ENCODE peak calls at places on chromosome 6, in six cellular contexts. T is GM23248; B is keratinocyte; G is naive thymus-derived CD4-positive, alpha-beta T cell; P is DND-41; M is IMR-90. U is an unnamed sample.
A peak's percentile ranks its signal among the peaks of the same experiment; 100 is the strongest.

GRCh38 chr6:21710908-21711627 is 117.5 kb downstream of the SOX4 start:
- DNase-seq in M (no peak), T (no peak), G (no peak), P (no peak), B (no peak), U (no peak)

GRCh38 chr6:37314803-37315515 is 38.8 kb upstream of the RNF8 start:
- DNase-seq in M (peak; percentile 66), G (peak; percentile 40), B (no peak), T (peak; percentile 30), P (peak; percentile 70), U (peak; percentile 5)

GRCh38 chr6:25963426-25964123 is 973 bp downstream of the TRIM38 start:
- DNase-seq in G (no peak), B (no peak), T (no peak), P (no peak), M (peak; percentile 16), U (no peak)

GRCh38 chr6:167225903-167226508 is 65.1 kb upstream of the UNC93A start:
- DNase-seq in P (no peak), G (no peak), T (no peak), M (no peak), B (no peak), U (no peak)

GRCh38 chr6:9161731-9162130 is 726.4 kb upstream of the SLC35B3 start:
- DNase-seq in B (no peak), G (no peak), M (no peak), P (no peak), T (no peak), U (no peak)

GRCh38 chr6:31070711-31071197 is 41.6 kb downstream of the C6orf15 start:
- DNase-seq in G (no peak), M (peak; percentile 84), P (peak; percentile 15), B (no peak), T (peak; percentile 89), U (no peak)

GRCh38 chr6:11710221-11710836 is 68.3 kb downstream of the ADTRP start:
- DNase-seq in G (peak; percentile 82), B (no peak), M (peak; percentile 43), P (no peak), T (no peak), U (peak; percentile 53)

GRCh38 chr6:132669690-132670291 is 10.8 kb upstream of the TAAR1 start:
- DNase-seq in B (no peak), G (peak; percentile 41), M (peak; percentile 54), T (peak; percentile 83), P (no peak), U (no peak)

GRCh38 chr6:160428818-160429744 is 80.9 kb downstream of the SLC22A3 start:
- DNase-seq in G (no peak), M (no peak), B (no peak), P (no peak), T (no peak), U (no peak)

GRCh38 chr6:15044146-15044882 is 201.6 kb upstream of the JARID2 start:
- DNase-seq in G (no peak), T (no peak), B (no peak), P (no peak), M (peak; percentile 5), U (no peak)
- H3K4me3 ChIP-seq in G (no peak overlapping the region), T (no peak overlapping the region), B (no peak overlapping the region), P (no peak overlapping the region), M (no peak overlapping the region), U (no peak overlapping the region)

DNA sequence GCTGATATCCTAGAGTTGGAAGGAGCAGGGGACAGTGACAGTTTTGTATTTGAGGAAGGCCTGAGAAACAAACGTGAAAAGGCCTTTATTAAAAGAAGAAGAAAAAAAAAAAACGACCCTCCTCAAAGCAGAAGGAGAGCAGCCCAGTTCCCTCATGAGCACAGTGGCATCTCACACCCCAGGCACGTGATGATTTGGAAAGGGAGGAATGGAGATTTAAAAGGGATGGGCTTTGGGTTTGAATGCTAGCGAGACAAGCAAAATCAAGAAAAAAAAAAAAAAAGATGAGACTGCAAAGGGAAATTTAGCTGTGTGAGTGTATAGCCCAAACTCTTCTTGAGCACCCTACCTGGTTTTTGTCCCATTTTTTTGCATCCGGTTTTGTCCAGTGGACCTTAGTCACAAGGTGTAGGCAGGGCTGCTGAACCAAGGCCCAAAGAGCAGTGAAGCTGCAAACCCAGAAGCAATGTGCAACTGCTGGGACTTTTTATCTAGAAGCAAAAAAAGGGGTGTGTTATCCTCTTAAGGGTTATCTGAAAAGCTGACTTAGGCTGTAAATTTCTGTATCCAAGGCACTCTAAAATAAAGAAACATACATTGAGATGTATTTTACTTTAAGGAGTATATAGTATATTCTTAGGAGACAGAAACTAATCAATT is 54.5 kb upstream of the RREB1 start:
- DNase-seq in M (no peak), G (no peak), P (no peak), T (peak; percentile 2), B (no peak), U (no peak)
- H3K27ac ChIP-seq in M (no peak overlapping the region), G (peak overlapping the region; percentile 59), P (no peak overlapping the region), T (peak overlapping the region; percentile 19), B (peak overlapping the region; percentile 63), U (no peak overlapping the region)

GRCh38 chr6:32852844-32853540 is 512 bp downstream of the TAP1 start:
- DNase-seq in G (peak; percentile 52), M (peak; percentile 18), B (no peak), P (peak; percentile 56), T (peak; percentile 67), U (peak; percentile 47)
- H3K36me3 ChIP-seq in G (peaks cover 45% of the 10 kb centered on the region), M (peaks cover 18% of the 10 kb centered on the region), B (peaks cover 22% of the 10 kb centered on the region), P (peaks cover 38% of the 10 kb centered on the region), T (peaks cover 4% of the 10 kb centered on the region), U (peaks cover 60% of the 10 kb centered on the region)

GRCh38 chr6:845581-845980 is 152.6 kb upstream of the EXOC2 start:
- DNase-seq in P (no peak), G (no peak), T (no peak), B (no peak), M (no peak), U (no peak)
- H3K4me3 ChIP-seq in P (no peak overlapping the region), G (no peak overlapping the region), T (no peak overlapping the region), B (no peak overlapping the region), M (no peak overlapping the region), U (no peak overlapping the region)